ENCODE peak calls at places on chromosome 14, in ten cellular contexts. One of them, this sample, is unnamed.
A peak's percentile ranks its signal among the peaks of the same experiment; 100 is the strongest.

GRCh38 chr14:64604854-64605253 is 55.1 kb downstream of the PPP1R36 start:
- DNase-seq in GM06990: no peak
- DNase-seq in K562: no peak
- DNase-seq in right atrium auricular region: no peak
- DNase-seq in AG04450: no peak
- DNase-seq in adrenal gland: no peak
- DNase-seq in lower leg skin: no peak
- DNase-seq in heart left ventricle: no peak
- DNase-seq in upper lobe of right lung: no peak
- DNase-seq in fibroblast of pulmonary artery: no peak
- DNase-seq in this sample: no peak

GRCh38 chr14:22554706-22555572 is 34.1 kb downstream of the DAD1 start:
- DNase-seq in GM06990: peak; percentile 60
- DNase-seq in K562: no peak
- DNase-seq in right atrium auricular region: no peak
- DNase-seq in AG04450: no peak
- DNase-seq in adrenal gland: no peak
- DNase-seq in lower leg skin: no peak
- DNase-seq in heart left ventricle: no peak
- DNase-seq in upper lobe of right lung: no peak
- DNase-seq in fibroblast of pulmonary artery: no peak
- DNase-seq in this sample: no peak

GRCh38 chr14:31745741-31746140 is 184.5 kb downstream of the NUBPL start:
- DNase-seq in GM06990: no peak
- DNase-seq in K562: peak; percentile 5
- DNase-seq in right atrium auricular region: no peak
- DNase-seq in AG04450: no peak
- DNase-seq in adrenal gland: no peak
- DNase-seq in lower leg skin: no peak
- DNase-seq in heart left ventricle: no peak
- DNase-seq in upper lobe of right lung: no peak
- DNase-seq in fibroblast of pulmonary artery: no peak
- DNase-seq in this sample: peak; percentile 4

GRCh38 chr14:95330591-95331370 is 11.1 kb upstream of the CLMN start:
- DNase-seq in GM06990: no peak
- DNase-seq in K562: no peak
- DNase-seq in right atrium auricular region: no peak
- DNase-seq in AG04450: no peak
- DNase-seq in adrenal gland: no peak
- DNase-seq in lower leg skin: no peak
- DNase-seq in heart left ventricle: no peak
- DNase-seq in upper lobe of right lung: no peak
- DNase-seq in fibroblast of pulmonary artery: no peak
- DNase-seq in this sample: no peak

GRCh38 chr14:21825147-21825743 is 151.6 kb upstream of the OR4E1 start:
- DNase-seq in GM06990: no peak
- DNase-seq in K562: peak; percentile 54
- DNase-seq in right atrium auricular region: no peak
- DNase-seq in AG04450: no peak
- DNase-seq in adrenal gland: no peak
- DNase-seq in lower leg skin: no peak
- DNase-seq in heart left ventricle: no peak
- DNase-seq in upper lobe of right lung: no peak
- DNase-seq in fibroblast of pulmonary artery: peak; percentile 22
- DNase-seq in this sample: peak; percentile 66

GRCh38 chr14:67620217-67620789 is 583 bp downstream of the ARG2 start:
- DNase-seq in GM06990: no peak
- DNase-seq in K562: no peak
- DNase-seq in right atrium auricular region: no peak
- DNase-seq in AG04450: no peak
- DNase-seq in adrenal gland: peak; percentile 30
- DNase-seq in lower leg skin: peak; percentile 89
- DNase-seq in heart left ventricle: peak; percentile 30
- DNase-seq in upper lobe of right lung: no peak
- DNase-seq in fibroblast of pulmonary artery: peak; percentile 7
- DNase-seq in this sample: peak; percentile 70

GRCh38 chr14:104141621-104142091 is 3.3 kb downstream of the KIF26A start:
- DNase-seq in GM06990: no peak
- DNase-seq in K562: no peak
- DNase-seq in right atrium auricular region: no peak
- DNase-seq in AG04450: no peak
- DNase-seq in adrenal gland: no peak
- DNase-seq in lower leg skin: peak; percentile 76
- DNase-seq in heart left ventricle: peak; percentile 12
- DNase-seq in upper lobe of right lung: peak; percentile 54
- DNase-seq in fibroblast of pulmonary artery: no peak
- DNase-seq in this sample: peak; percentile 41

GRCh38 chr14:30834353-30834752 is 40.0 kb upstream of the COCH start:
- DNase-seq in GM06990: no peak
- DNase-seq in K562: no peak
- DNase-seq in right atrium auricular region: no peak
- DNase-seq in AG04450: no peak
- DNase-seq in adrenal gland: no peak
- DNase-seq in lower leg skin: no peak
- DNase-seq in heart left ventricle: no peak
- DNase-seq in upper lobe of right lung: no peak
- DNase-seq in fibroblast of pulmonary artery: no peak
- DNase-seq in this sample: no peak

GRCh38 chr14:74973003-74973614 is 17.7 kb upstream of the PGF start:
- DNase-seq in GM06990: no peak
- DNase-seq in K562: no peak
- DNase-seq in right atrium auricular region: no peak
- DNase-seq in AG04450: no peak
- DNase-seq in adrenal gland: peak; percentile 60
- DNase-seq in lower leg skin: no peak
- DNase-seq in heart left ventricle: peak; percentile 88
- DNase-seq in upper lobe of right lung: peak; percentile 71
- DNase-seq in fibroblast of pulmonary artery: peak; percentile 47
- DNase-seq in this sample: peak; percentile 61

GRCh38 chr14:99565383-99565782 is 38.6 kb downstream of the CCDC85C start:
- DNase-seq in GM06990: no peak
- DNase-seq in K562: no peak
- DNase-seq in right atrium auricular region: no peak
- DNase-seq in AG04450: no peak
- DNase-seq in adrenal gland: no peak
- DNase-seq in lower leg skin: no peak
- DNase-seq in heart left ventricle: no peak
- DNase-seq in upper lobe of right lung: no peak
- DNase-seq in fibroblast of pulmonary artery: no peak
- DNase-seq in this sample: no peak

GRCh38 chr14:97180304-97181200 is 383.4 kb downstream of the VRK1 start:
- DNase-seq in GM06990: no peak
- DNase-seq in K562: no peak
- DNase-seq in right atrium auricular region: no peak
- DNase-seq in AG04450: no peak
- DNase-seq in adrenal gland: peak; percentile 72
- DNase-seq in lower leg skin: no peak
- DNase-seq in heart left ventricle: no peak
- DNase-seq in upper lobe of right lung: no peak
- DNase-seq in fibroblast of pulmonary artery: peak; percentile 4
- DNase-seq in this sample: no peak

GRCh38 chr14:97213720-97214119 is 416.5 kb downstream of the VRK1 start:
- DNase-seq in GM06990: no peak
- DNase-seq in K562: no peak
- DNase-seq in right atrium auricular region: no peak
- DNase-seq in AG04450: no peak
- DNase-seq in adrenal gland: no peak
- DNase-seq in lower leg skin: no peak
- DNase-seq in heart left ventricle: no peak
- DNase-seq in upper lobe of right lung: no peak
- DNase-seq in fibroblast of pulmonary artery: no peak
- DNase-seq in this sample: no peak

GRCh38 chr14:105999361-106000028 is 473.1 kb downstream of the TMEM121 start:
- DNase-seq in GM06990: peak; percentile 37
- DNase-seq in K562: peak; percentile 26
- DNase-seq in right atrium auricular region: no peak
- DNase-seq in AG04450: no peak
- DNase-seq in adrenal gland: peak; percentile 43
- DNase-seq in lower leg skin: no peak
- DNase-seq in heart left ventricle: peak; percentile 60
- DNase-seq in upper lobe of right lung: peak; percentile 78
- DNase-seq in fibroblast of pulmonary artery: peak; percentile 0
- DNase-seq in this sample: peak; percentile 19

GRCh38 chr14:103163199-103163598 is 39.9 kb downstream of the TNFAIP2 start:
- DNase-seq in GM06990: no peak
- DNase-seq in K562: no peak
- DNase-seq in right atrium auricular region: no peak
- DNase-seq in AG04450: no peak
- DNase-seq in adrenal gland: no peak
- DNase-seq in lower leg skin: no peak
- DNase-seq in heart left ventricle: no peak
- DNase-seq in upper lobe of right lung: no peak
- DNase-seq in fibroblast of pulmonary artery: no peak
- DNase-seq in this sample: no peak

GRCh38 chr14:23406244-23406643 is 1.8 kb downstream of the MYH6 start:
- DNase-seq in GM06990: no peak
- DNase-seq in K562: no peak
- DNase-seq in right atrium auricular region: no peak
- DNase-seq in AG04450: no peak
- DNase-seq in adrenal gland: no peak
- DNase-seq in lower leg skin: no peak
- DNase-seq in heart left ventricle: no peak
- DNase-seq in upper lobe of right lung: no peak
- DNase-seq in fibroblast of pulmonary artery: no peak
- DNase-seq in this sample: peak; percentile 35

GRCh38 chr14:45641541-45641940 is 388.5 kb upstream of the MIS18BP1 start:
- DNase-seq in GM06990: no peak
- DNase-seq in K562: no peak
- DNase-seq in right atrium auricular region: no peak
- DNase-seq in AG04450: no peak
- DNase-seq in adrenal gland: no peak
- DNase-seq in lower leg skin: no peak
- DNase-seq in heart left ventricle: no peak
- DNase-seq in upper lobe of right lung: no peak
- DNase-seq in fibroblast of pulmonary artery: no peak
- DNase-seq in this sample: no peak
- H3K4me3 ChIP-seq in GM06990: no peak overlapping the region
- H3K4me3 ChIP-seq in K562: no peak overlapping the region
- H3K4me3 ChIP-seq in right atrium auricular region: no peak overlapping the region
- H3K4me3 ChIP-seq in AG04450: no peak overlapping the region
- H3K4me3 ChIP-seq in adrenal gland: no peak overlapping the region
- H3K4me3 ChIP-seq in lower leg skin: no peak overlapping the region
- H3K4me3 ChIP-seq in heart left ventricle: no peak overlapping the region
- H3K4me3 ChIP-seq in upper lobe of right lung: no peak overlapping the region
- H3K4me3 ChIP-seq in fibroblast of pulmonary artery: no peak overlapping the region
- H3K4me3 ChIP-seq in this sample: no peak overlapping the region

GRCh38 chr14:27205036-27205435 is 607.2 kb upstream of the NOVA1 start:
- DNase-seq in GM06990: no peak
- DNase-seq in K562: no peak
- DNase-seq in right atrium auricular region: no peak
- DNase-seq in AG04450: no peak
- DNase-seq in adrenal gland: no peak
- DNase-seq in lower leg skin: no peak
- DNase-seq in heart left ventricle: no peak
- DNase-seq in upper lobe of right lung: no peak
- DNase-seq in fibroblast of pulmonary artery: no peak
- DNase-seq in this sample: no peak
- H3K4me3 ChIP-seq in GM06990: no peak overlapping the region
- H3K4me3 ChIP-seq in K562: no peak overlapping the region
- H3K4me3 ChIP-seq in right atrium auricular region: no peak overlapping the region
- H3K4me3 ChIP-seq in AG04450: no peak overlapping the region
- H3K4me3 ChIP-seq in adrenal gland: no peak overlapping the region
- H3K4me3 ChIP-seq in lower leg skin: no peak overlapping the region
- H3K4me3 ChIP-seq in heart left ventricle: no peak overlapping the region
- H3K4me3 ChIP-seq in upper lobe of right lung: no peak overlapping the region
- H3K4me3 ChIP-seq in fibroblast of pulmonary artery: no peak overlapping the region
- H3K4me3 ChIP-seq in this sample: no peak overlapping the region

DNA sequence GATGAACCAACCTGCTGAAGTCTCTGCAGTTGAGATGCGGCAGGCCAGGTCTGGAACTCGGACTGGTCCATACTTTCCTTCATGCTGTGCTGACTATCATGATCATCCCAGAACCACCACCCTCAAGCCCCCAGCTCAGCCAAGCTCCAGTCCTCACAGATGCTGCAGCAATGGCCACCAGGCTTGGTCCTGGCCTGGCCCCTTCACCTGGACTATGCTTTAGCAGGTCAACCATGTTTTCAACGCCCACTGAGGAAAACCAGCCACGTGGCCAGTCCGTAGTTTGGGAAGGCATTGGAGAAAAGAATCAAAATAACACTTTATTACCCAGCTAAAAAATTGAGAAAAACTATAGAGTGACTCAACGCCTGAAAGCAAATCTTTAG is 1.4 kb downstream of the GPR68 start:
- DNase-seq in GM06990: no peak
- DNase-seq in K562: no peak
- DNase-seq in right atrium auricular region: no peak
- DNase-seq in AG04450: no peak
- DNase-seq in adrenal gland: no peak
- DNase-seq in lower leg skin: no peak
- DNase-seq in heart left ventricle: no peak
- DNase-seq in upper lobe of right lung: no peak
- DNase-seq in fibroblast of pulmonary artery: no peak
- DNase-seq in this sample: no peak
- H3K4me3 ChIP-seq in GM06990: peak overlapping the region; percentile 4
- H3K4me3 ChIP-seq in K562: no peak overlapping the region
- H3K4me3 ChIP-seq in right atrium auricular region: no peak overlapping the region
- H3K4me3 ChIP-seq in AG04450: no peak overlapping the region
- H3K4me3 ChIP-seq in adrenal gland: no peak overlapping the region
- H3K4me3 ChIP-seq in lower leg skin: no peak overlapping the region
- H3K4me3 ChIP-seq in heart left ventricle: peak overlapping the region; percentile 29
- H3K4me3 ChIP-seq in upper lobe of right lung: peak overlapping the region; percentile 21
- H3K4me3 ChIP-seq in fibroblast of pulmonary artery: no peak overlapping the region
- H3K4me3 ChIP-seq in this sample: no peak overlapping the region

DNA sequence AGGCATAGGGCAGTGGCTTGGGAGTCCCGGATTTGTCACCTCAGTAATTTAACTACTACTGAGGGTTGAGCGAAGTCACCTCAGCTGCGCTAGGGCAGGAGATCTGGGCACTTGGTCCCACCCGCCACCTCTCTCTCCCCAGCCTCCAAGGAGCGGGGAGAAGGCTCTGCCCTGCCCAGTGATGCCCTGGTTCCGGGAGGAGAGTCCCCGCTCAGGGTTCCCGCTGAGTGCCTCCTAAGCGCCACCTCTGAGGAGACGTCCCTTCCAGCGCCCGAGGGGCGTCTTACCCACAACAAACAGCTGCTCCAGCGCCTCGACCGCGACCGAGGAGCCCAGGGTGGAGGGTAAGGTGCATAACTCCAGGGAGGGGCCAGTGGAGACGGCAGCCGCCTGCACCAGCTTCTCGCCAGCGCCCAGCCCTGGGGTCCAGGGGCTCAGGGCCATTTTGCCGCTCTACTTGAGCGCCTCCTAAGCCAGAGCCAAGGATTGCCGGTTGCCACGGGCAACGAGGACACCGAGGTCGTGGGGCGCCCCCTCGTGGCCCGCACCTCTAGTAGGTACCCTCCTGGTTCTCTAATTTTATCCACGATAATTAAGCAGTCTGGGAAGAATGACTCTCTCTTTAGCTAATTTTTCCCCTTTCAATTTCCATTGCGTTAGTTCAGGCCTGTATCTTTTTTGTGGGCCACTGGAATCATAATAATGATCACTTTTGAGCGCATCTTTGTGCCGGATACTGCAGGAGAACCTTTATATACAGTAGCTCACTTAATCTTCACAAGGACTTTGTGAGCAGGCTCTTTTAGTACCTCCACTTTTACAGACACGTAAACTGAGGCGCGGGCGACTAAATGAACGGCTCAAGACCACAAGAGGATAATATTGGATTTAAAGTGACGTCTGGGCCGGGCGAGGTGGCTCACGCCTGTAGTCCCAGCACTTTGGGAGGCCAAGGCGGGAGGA is at the start of gene CCDC175:
- DNase-seq in GM06990: peak; percentile 63
- DNase-seq in K562: peak; percentile 82
- DNase-seq in right atrium auricular region: peak; percentile 79
- DNase-seq in AG04450: peak; percentile 41
- DNase-seq in adrenal gland: peak; percentile 91
- DNase-seq in lower leg skin: peak; percentile 92
- DNase-seq in heart left ventricle: peak; percentile 71
- DNase-seq in upper lobe of right lung: peak; percentile 93
- DNase-seq in fibroblast of pulmonary artery: peak; percentile 79
- DNase-seq in this sample: peak; percentile 91
- H3K4me3 ChIP-seq in GM06990: peak within 1 kb of the TSS; percentile 57
- H3K4me3 ChIP-seq in K562: peak within 1 kb of the TSS; percentile 41
- H3K4me3 ChIP-seq in right atrium auricular region: peak within 1 kb of the TSS; percentile 52
- H3K4me3 ChIP-seq in AG04450: peak within 1 kb of the TSS; percentile 53
- H3K4me3 ChIP-seq in adrenal gland: no peak within 1 kb of the TSS
- H3K4me3 ChIP-seq in lower leg skin: no peak within 1 kb of the TSS
- H3K4me3 ChIP-seq in heart left ventricle: peak within 1 kb of the TSS; percentile 34
- H3K4me3 ChIP-seq in upper lobe of right lung: peak within 1 kb of the TSS; percentile 47
- H3K4me3 ChIP-seq in fibroblast of pulmonary artery: peak within 1 kb of the TSS; percentile 54
- H3K4me3 ChIP-seq in this sample: peak within 1 kb of the TSS; percentile 63

This sample was measured in H7.